ENCODE peak calls at places on chromosome 15, in four cellular contexts. One of them, this sample, is unnamed. For H3K4me1, the result is how much of the 10 kb centered on the place peaks cover.

GRCh38 chr15:99842071-99842470 is 108.8 kb upstream of the LYSMD4 start:
- DNase-seq in CD4-positive, CD25-positive, alpha-beta regulatory T cell: no peak
- DNase-seq in CD8-positive, alpha-beta memory T cell: no peak
- DNase-seq in heart right ventricle: no peak
- DNase-seq in this sample: peak

GRCh38 chr15:92902723-92903587 is 2.8 kb downstream of the CHD2 start:
- DNase-seq in heart right ventricle: no peak
- DNase-seq in CD4-positive, CD25-positive, alpha-beta regulatory T cell: no peak
- DNase-seq in CD8-positive, alpha-beta memory T cell: no peak
- DNase-seq in this sample: peak

GRCh38 chr15:20386198-20386597 is 155.4 kb downstream of the GOLGA6L6 start:
- DNase-seq in CD4-positive, CD25-positive, alpha-beta regulatory T cell: no peak
- DNase-seq in heart right ventricle: no peak
- DNase-seq in CD8-positive, alpha-beta memory T cell: no peak
- DNase-seq in this sample: no peak

GRCh38 chr15:41777421-41777973 is 3.2 kb downstream of the MAPKBP1 start:
- DNase-seq in heart right ventricle: no peak
- DNase-seq in CD8-positive, alpha-beta memory T cell: no peak
- DNase-seq in CD4-positive, CD25-positive, alpha-beta regulatory T cell: no peak
- DNase-seq in this sample: no peak

GRCh38 chr15:70435872-70436271 is 327.5 kb downstream of the UACA start:
- DNase-seq in CD4-positive, CD25-positive, alpha-beta regulatory T cell: no peak
- DNase-seq in heart right ventricle: no peak
- DNase-seq in CD8-positive, alpha-beta memory T cell: no peak
- DNase-seq in this sample: no peak

GRCh38 chr15:84807228-84807627 is 9.9 kb upstream of the ALPK3 start:
- DNase-seq in CD8-positive, alpha-beta memory T cell: no peak
- DNase-seq in CD4-positive, CD25-positive, alpha-beta regulatory T cell: no peak
- DNase-seq in heart right ventricle: no peak
- DNase-seq in this sample: no peak

GRCh38 chr15:85091990-85092389 is 110.3 kb downstream of the PDE8A start:
- DNase-seq in heart right ventricle: no peak
- DNase-seq in CD8-positive, alpha-beta memory T cell: no peak
- DNase-seq in CD4-positive, CD25-positive, alpha-beta regulatory T cell: no peak
- DNase-seq in this sample: no peak

GRCh38 chr15:56047354-56047753 is 53.9 kb upstream of the NEDD4 start:
- DNase-seq in heart right ventricle: no peak
- DNase-seq in CD8-positive, alpha-beta memory T cell: no peak
- DNase-seq in CD4-positive, CD25-positive, alpha-beta regulatory T cell: no peak
- DNase-seq in this sample: no peak

GRCh38 chr15:90221251-90221900 is 12.4 kb downstream of the CIB1 start:
- DNase-seq in heart right ventricle: peak
- DNase-seq in CD4-positive, CD25-positive, alpha-beta regulatory T cell: no peak
- DNase-seq in CD8-positive, alpha-beta memory T cell: no peak
- DNase-seq in this sample: peak

GRCh38 chr15:42387603-42388002 is 28.3 kb downstream of the CAPN3 start:
- DNase-seq in heart right ventricle: peak
- DNase-seq in CD4-positive, CD25-positive, alpha-beta regulatory T cell: no peak
- DNase-seq in CD8-positive, alpha-beta memory T cell: no peak
- DNase-seq in this sample: no peak

GRCh38 chr15:54518145-54518941 is 540.1 kb downstream of the UNC13C start:
- DNase-seq in CD8-positive, alpha-beta memory T cell: no peak
- DNase-seq in CD4-positive, CD25-positive, alpha-beta regulatory T cell: no peak
- DNase-seq in heart right ventricle: no peak
- DNase-seq in this sample: no peak

GRCh38 chr15:85760531-85761371 is 34.0 kb downstream of the KLHL25 start:
- DNase-seq in CD8-positive, alpha-beta memory T cell: no peak
- DNase-seq in CD4-positive, CD25-positive, alpha-beta regulatory T cell: no peak
- DNase-seq in heart right ventricle: no peak
- DNase-seq in this sample: no peak

GRCh38 chr15:77225088-77225487 is 154.2 kb upstream of the TSPAN3 start:
- DNase-seq in CD8-positive, alpha-beta memory T cell: no peak
- DNase-seq in CD4-positive, CD25-positive, alpha-beta regulatory T cell: no peak
- DNase-seq in heart right ventricle: no peak
- DNase-seq in this sample: no peak

GRCh38 chr15:41286665-41287333 is 45.6 kb downstream of the OIP5 start:
- DNase-seq in CD4-positive, CD25-positive, alpha-beta regulatory T cell: no peak
- DNase-seq in heart right ventricle: no peak
- DNase-seq in CD8-positive, alpha-beta memory T cell: no peak
- DNase-seq in this sample: no peak

GRCh38 chr15:41169784-41170183 is 53.7 kb upstream of the INO80 start:
- DNase-seq in CD8-positive, alpha-beta memory T cell: no peak
- DNase-seq in heart right ventricle: no peak
- DNase-seq in CD4-positive, CD25-positive, alpha-beta regulatory T cell: no peak
- DNase-seq in this sample: no peak

GRCh38 chr15:70281261-70281810 is 183.6 kb upstream of the TLE3 start:
- DNase-seq in heart right ventricle: no peak
- DNase-seq in CD8-positive, alpha-beta memory T cell: no peak
- DNase-seq in CD4-positive, CD25-positive, alpha-beta regulatory T cell: no peak
- DNase-seq in this sample: no peak

DNA sequence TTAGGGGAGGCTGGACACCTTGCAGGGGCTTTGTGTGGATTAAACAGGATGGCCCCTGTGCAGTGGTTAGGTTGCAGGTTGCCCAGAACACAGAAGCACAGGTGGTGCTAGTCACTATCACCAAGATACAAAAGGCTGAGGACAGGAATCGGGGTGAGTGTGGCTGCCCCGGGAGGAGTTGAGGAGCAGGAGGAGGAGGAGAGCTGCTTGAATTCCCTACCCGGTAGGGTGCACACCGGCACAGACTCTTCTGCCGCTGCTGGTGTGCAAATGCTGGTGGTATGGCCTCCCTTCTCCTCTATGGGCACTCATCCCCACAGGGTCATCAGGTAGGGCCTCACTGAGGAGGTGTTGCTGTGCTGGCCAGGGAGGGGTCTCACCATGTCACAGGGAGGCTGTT is 67.5 kb upstream of the SMAD6 start:
- DNase-seq in heart right ventricle: no peak
- DNase-seq in CD4-positive, CD25-positive, alpha-beta regulatory T cell: no peak
- DNase-seq in CD8-positive, alpha-beta memory T cell: no peak
- DNase-seq in this sample: no peak
- H3K4me1 ChIP-seq in heart right ventricle: under half
- H3K4me1 ChIP-seq in CD4-positive, CD25-positive, alpha-beta regulatory T cell: under half
- H3K4me1 ChIP-seq in CD8-positive, alpha-beta memory T cell: under half
- H3K4me1 ChIP-seq in this sample: under half

DNA sequence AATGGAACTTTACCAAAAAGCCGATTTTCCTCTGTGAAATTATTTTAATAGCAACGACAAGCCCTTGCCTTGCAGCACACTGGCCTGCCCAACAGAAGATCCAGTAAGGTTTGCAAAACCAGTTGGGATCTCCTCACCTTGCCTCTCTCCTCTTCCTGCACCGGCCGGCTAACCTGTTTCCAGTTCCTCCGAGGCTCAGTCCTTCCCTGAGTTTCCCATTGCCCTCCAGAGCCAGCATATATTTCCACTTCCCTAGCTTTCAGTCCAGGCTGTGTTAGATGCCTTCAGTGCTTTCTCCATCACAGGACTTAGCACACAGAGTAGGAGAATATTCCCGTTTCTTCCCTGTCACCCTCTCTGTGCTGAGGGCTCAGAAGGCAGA is 60.3 kb downstream of the NOX5 start:
- DNase-seq in CD8-positive, alpha-beta memory T cell: no peak
- DNase-seq in heart right ventricle: no peak
- DNase-seq in CD4-positive, CD25-positive, alpha-beta regulatory T cell: no peak
- DNase-seq in this sample: no peak
- H3K4me3 ChIP-seq in CD8-positive, alpha-beta memory T cell: no peak
- H3K4me3 ChIP-seq in heart right ventricle: peak
- H3K4me3 ChIP-seq in CD4-positive, CD25-positive, alpha-beta regulatory T cell: peak
- H3K4me3 ChIP-seq in this sample: no peak

GRCh38 chr15:31340591-31340990 is 14.0 kb downstream of the KLF13 start:
- DNase-seq in CD8-positive, alpha-beta memory T cell: no peak
- DNase-seq in heart right ventricle: no peak
- DNase-seq in CD4-positive, CD25-positive, alpha-beta regulatory T cell: no peak
- DNase-seq in this sample: no peak

GRCh38 chr15:31338879-31339557 is 12.4 kb downstream of the KLF13 start:
- DNase-seq in heart right ventricle: peak
- DNase-seq in CD4-positive, CD25-positive, alpha-beta regulatory T cell: no peak
- DNase-seq in CD8-positive, alpha-beta memory T cell: peak
- DNase-seq in this sample: peak

GRCh38 chr15:31340047-31340446 is 13.4 kb downstream of the KLF13 start:
- DNase-seq in CD4-positive, CD25-positive, alpha-beta regulatory T cell: no peak
- DNase-seq in heart right ventricle: no peak
- DNase-seq in CD8-positive, alpha-beta memory T cell: no peak
- DNase-seq in this sample: no peak

GRCh38 chr15:31338318-31338878 is 11.8 kb downstream of the KLF13 start:
- DNase-seq in heart right ventricle: no peak
- DNase-seq in CD8-positive, alpha-beta memory T cell: no peak
- DNase-seq in CD4-positive, CD25-positive, alpha-beta regulatory T cell: no peak
- DNase-seq in this sample: peak

GRCh38 chr15:31339558-31339895 is 12.9 kb downstream of the KLF13 start:
- DNase-seq in CD4-positive, CD25-positive, alpha-beta regulatory T cell: no peak
- DNase-seq in heart right ventricle: no peak
- DNase-seq in CD8-positive, alpha-beta memory T cell: no peak
- DNase-seq in this sample: no peak
- H3K4me1 ChIP-seq in CD4-positive, CD25-positive, alpha-beta regulatory T cell: half or more
- H3K4me1 ChIP-seq in heart right ventricle: half or more
- H3K4me1 ChIP-seq in CD8-positive, alpha-beta memory T cell: half or more
- H3K4me1 ChIP-seq in this sample: half or more

GRCh38 chr15:64459382-64459781 is 996 bp upstream of the ZNF609 start:
- DNase-seq in CD8-positive, alpha-beta memory T cell: no peak
- DNase-seq in CD4-positive, CD25-positive, alpha-beta regulatory T cell: no peak
- DNase-seq in heart right ventricle: no peak
- DNase-seq in this sample: no peak
- H3K4me3 ChIP-seq in CD8-positive, alpha-beta memory T cell: no peak
- H3K4me3 ChIP-seq in CD4-positive, CD25-positive, alpha-beta regulatory T cell: peak
- H3K4me3 ChIP-seq in heart right ventricle: no peak
- H3K4me3 ChIP-seq in this sample: peak

GRCh38 chr15:80873568-80873967 is 94.4 kb downstream of the CEMIP start:
- DNase-seq in CD4-positive, CD25-positive, alpha-beta regulatory T cell: no peak
- DNase-seq in CD8-positive, alpha-beta memory T cell: no peak
- DNase-seq in heart right ventricle: no peak
- DNase-seq in this sample: no peak

GRCh38 chr15:80875568-80875967 is 96.4 kb downstream of the CEMIP start:
- DNase-seq in CD4-positive, CD25-positive, alpha-beta regulatory T cell: no peak
- DNase-seq in CD8-positive, alpha-beta memory T cell: no peak
- DNase-seq in heart right ventricle: peak
- DNase-seq in this sample: no peak

GRCh38 chr15:80870366-80870765 is 91.2 kb downstream of the CEMIP start:
- DNase-seq in CD8-positive, alpha-beta memory T cell: no peak
- DNase-seq in heart right ventricle: no peak
- DNase-seq in CD4-positive, CD25-positive, alpha-beta regulatory T cell: no peak
- DNase-seq in this sample: no peak

GRCh38 chr15:80870893-80871292 is 91.7 kb downstream of the CEMIP start:
- DNase-seq in CD8-positive, alpha-beta memory T cell: no peak
- DNase-seq in CD4-positive, CD25-positive, alpha-beta regulatory T cell: no peak
- DNase-seq in heart right ventricle: no peak
- DNase-seq in this sample: no peak

DNA sequence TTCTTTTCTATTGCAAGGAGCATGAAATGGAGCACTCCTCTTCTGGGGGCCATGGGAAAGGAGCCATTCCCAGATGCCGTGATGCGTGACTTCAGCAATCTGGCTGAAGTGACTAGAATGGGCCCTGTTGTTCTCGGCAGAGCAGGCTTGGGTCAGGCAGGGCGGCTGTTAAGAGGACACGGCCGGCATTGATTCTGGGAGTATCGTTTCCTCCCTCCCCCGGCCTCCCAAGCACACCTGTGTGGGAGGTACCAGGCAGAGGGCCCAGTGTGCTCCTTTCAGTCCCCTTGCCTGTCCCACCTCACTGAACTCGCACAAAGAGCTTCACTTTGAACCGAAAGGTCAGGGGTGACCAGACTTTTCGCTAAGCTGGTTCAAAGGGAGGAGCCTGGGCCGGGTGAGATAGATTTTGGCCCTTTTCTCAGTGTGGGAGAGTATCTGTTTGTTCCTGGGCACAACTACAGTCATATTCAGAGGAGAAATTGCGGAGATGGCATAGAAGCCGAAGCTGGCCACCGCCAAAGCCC is 92.7 kb downstream of the CEMIP start:
- DNase-seq in CD4-positive, CD25-positive, alpha-beta regulatory T cell: no peak
- DNase-seq in CD8-positive, alpha-beta memory T cell: no peak
- DNase-seq in heart right ventricle: no peak
- DNase-seq in this sample: no peak
- H3K4me1 ChIP-seq in CD4-positive, CD25-positive, alpha-beta regulatory T cell: under half
- H3K4me1 ChIP-seq in CD8-positive, alpha-beta memory T cell: under half
- H3K4me1 ChIP-seq in heart right ventricle: under half
- H3K4me1 ChIP-seq in this sample: under half

GRCh38 chr15:88269371-88270062 is 13.0 kb upstream of the NTRK3 start:
- DNase-seq in heart right ventricle: no peak
- DNase-seq in CD8-positive, alpha-beta memory T cell: no peak
- DNase-seq in CD4-positive, CD25-positive, alpha-beta regulatory T cell: no peak
- DNase-seq in this sample: no peak
- H3K4me3 ChIP-seq in heart right ventricle: no peak
- H3K4me3 ChIP-seq in CD8-positive, alpha-beta memory T cell: no peak
- H3K4me3 ChIP-seq in CD4-positive, CD25-positive, alpha-beta regulatory T cell: no peak
- H3K4me3 ChIP-seq in this sample: no peak

GRCh38 chr15:40092416-40093223 is 16.1 kb downstream of the BMF start:
- DNase-seq in CD8-positive, alpha-beta memory T cell: no peak
- DNase-seq in heart right ventricle: peak
- DNase-seq in CD4-positive, CD25-positive, alpha-beta regulatory T cell: no peak
- DNase-seq in this sample: no peak
- H3K4me1 ChIP-seq in CD8-positive, alpha-beta memory T cell: under half
- H3K4me1 ChIP-seq in heart right ventricle: half or more
- H3K4me1 ChIP-seq in CD4-positive, CD25-positive, alpha-beta regulatory T cell: under half
- H3K4me1 ChIP-seq in this sample: under half

DNA sequence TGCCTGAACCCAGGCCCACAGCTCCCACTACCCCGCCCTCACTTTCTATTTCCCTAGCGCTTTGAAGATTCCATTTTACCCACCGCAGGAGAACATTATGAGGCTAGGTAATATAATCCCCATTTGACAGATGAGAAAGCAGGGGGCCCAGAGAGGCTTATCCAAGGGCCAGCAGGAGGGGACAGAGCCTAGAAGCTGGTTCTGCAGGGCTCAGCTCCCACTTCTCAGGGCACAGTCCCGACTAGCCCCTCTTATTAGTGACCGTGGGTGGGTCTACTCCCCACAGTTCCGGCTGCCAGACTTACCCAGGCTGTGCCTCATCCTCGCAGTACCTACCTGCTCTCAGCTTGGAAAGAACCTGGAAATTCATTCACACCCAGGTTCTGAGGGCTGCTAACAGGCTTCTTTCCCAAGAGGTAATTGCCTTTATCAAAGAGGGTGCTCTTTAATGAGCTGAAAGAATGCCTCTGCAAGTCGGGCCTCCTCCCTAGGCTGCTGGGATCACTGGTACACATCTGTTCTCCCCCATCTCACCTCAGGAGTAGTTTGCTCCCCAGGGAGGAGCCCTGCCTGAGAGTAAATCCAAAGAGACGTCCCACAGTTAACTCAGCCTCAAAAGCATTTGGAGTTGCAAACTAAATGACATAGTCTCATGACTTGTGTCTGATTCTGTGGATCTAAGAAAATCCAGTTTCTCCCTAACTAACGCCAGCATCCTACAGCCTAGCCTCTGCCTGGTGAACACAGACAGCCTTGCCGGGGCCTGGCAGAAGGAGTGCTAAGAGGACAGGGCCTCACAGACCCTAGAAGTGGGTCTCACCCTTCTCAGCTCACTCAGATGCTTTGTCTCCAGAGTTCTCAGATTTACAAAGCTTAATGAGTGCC is 125.0 kb downstream of the CHSY1 start:
- DNase-seq in heart right ventricle: no peak
- DNase-seq in CD4-positive, CD25-positive, alpha-beta regulatory T cell: no peak
- DNase-seq in CD8-positive, alpha-beta memory T cell: no peak
- DNase-seq in this sample: no peak
- H3K4me3 ChIP-seq in heart right ventricle: no peak
- H3K4me3 ChIP-seq in CD4-positive, CD25-positive, alpha-beta regulatory T cell: peak
- H3K4me3 ChIP-seq in CD8-positive, alpha-beta memory T cell: peak
- H3K4me3 ChIP-seq in this sample: peak

This sample was measured in Karpas-422.